ENCODE peak calls at places on chromosomes 11 and 22, in nine cellular contexts. W is RPMI8226; J is posterior cingulate gyrus; U is mammary epithelial cell; Y is thoracic aorta; E is cardiac fibroblast; I is HT-29; Z is activated CD4-positive, alpha-beta T cell treated with anti-CD3 and anti-CD28 coated beads for 1 hour; P is NCI-H460. A is an unnamed sample.

GRCh38 chr11:83564845-83565244 is 278.7 kb upstream of the CCDC90B start:
- DNase-seq in W (no peak), J (no peak), U (no peak), Y (no peak), E (no peak), I (no peak), Z (no peak), P (no peak), A (no peak)

GRCh38 chr22:37199839-37200161 is 11.8 kb upstream of the C1QTNF6 start:
- DNase-seq in W (no peak), J (no peak), U (no peak), Y (no peak), E (no peak), I (peak), Z (no peak), P (no peak), A (no peak)

GRCh38 chr22:24420072-24420976 is 7.1 kb upstream of the ADORA2A start:
- DNase-seq in W (no peak), J (no peak), U (no peak), Y (no peak), E (no peak), I (no peak), Z (no peak), P (no peak), A (no peak)

GRCh38 chr11:64118871-64119495 is 46.9 kb downstream of the MACROD1 start:
- DNase-seq in W (no peak), J (no peak), U (no peak), Y (no peak), E (no peak), I (no peak), Z (no peak), P (no peak), A (no peak)

GRCh38 chr22:39703890-39704658 is 133.5 kb downstream of the CACNA1I start:
- DNase-seq in W (no peak), J (no peak), U (no peak), Y (no peak), E (peak), I (no peak), Z (no peak), P (no peak), A (no peak)

GRCh38 chr22:49733631-49734030 is 94.0 kb downstream of the BRD1 start:
- DNase-seq in W (no peak), J (no peak), U (no peak), Y (no peak), E (no peak), I (no peak), Z (no peak), P (no peak), A (no peak)

GRCh38 chr11:103070142-103070541 is 21.8 kb downstream of the DCUN1D5 start:
- DNase-seq in W (no peak), J (no peak), U (no peak), Y (no peak), E (no peak), I (no peak), Z (no peak), P (no peak), A (no peak)

GRCh38 chr11:110196241-110196754 is 100.1 kb downstream of the RDX start:
- DNase-seq in W (no peak), J (no peak), U (peak), Y (no peak), E (peak), I (peak), Z (no peak), P (peak), A (peak)

GRCh38 chr11:129608711-129609110 is 206.9 kb upstream of the TMEM45B start:
- DNase-seq in W (no peak), J (no peak), U (peak), Y (no peak), E (no peak), I (peak), Z (no peak), P (no peak), A (no peak)

GRCh38 chr11:128776434-128777284 is 82.8 kb downstream of the FLI1 start:
- DNase-seq in W (peak), J (peak), U (no peak), Y (no peak), E (peak), I (no peak), Z (peak), P (no peak), A (peak)

GRCh38 chr22:35102663-35103062 is 36.7 kb downstream of the ISX start:
- DNase-seq in W (peak), J (no peak), U (peak), Y (no peak), E (peak), I (no peak), Z (no peak), P (no peak), A (no peak)

GRCh38 chr11:64353101-64353738 is 5.7 kb upstream of the RPS6KA4 start:
- DNase-seq in W (no peak), J (no peak), U (no peak), Y (no peak), E (no peak), I (no peak), Z (no peak), P (no peak), A (no peak)

GRCh38 chr11:72625746-72626636 is 48.2 kb downstream of the PDE2A start:
- DNase-seq in W (no peak), J (no peak), U (no peak), Y (no peak), E (peak), I (no peak), Z (no peak), P (no peak), A (peak)

GRCh38 chr22:36981247-36981775 is 37.9 kb downstream of the TST start:
- DNase-seq in W (no peak), J (peak), U (no peak), Y (no peak), E (no peak), I (no peak), Z (no peak), P (no peak), A (no peak)

GRCh38 chr22:20566420-20567260 is 59.2 kb downstream of the MED15 start:
- DNase-seq in W (no peak), J (peak), U (peak), Y (no peak), E (peak), I (no peak), Z (peak), P (no peak), A (peak)

GRCh38 chr11:2096001-2096918 is 42.9 kb downstream of the IGF2 start:
- DNase-seq in W (no peak), J (peak), U (no peak), Y (no peak), E (no peak), I (no peak), Z (no peak), P (no peak), A (peak)

GRCh38 chr11:96388891-96389603 is 665 bp downstream of the CCDC82 start:
- DNase-seq in W (no peak), J (no peak), U (no peak), Y (no peak), E (no peak), I (no peak), Z (no peak), P (no peak), A (peak)

GRCh38 chr11:123308077-123308476 is 113.0 kb upstream of the CLMP start:
- DNase-seq in W (peak), J (no peak), U (no peak), Y (no peak), E (peak), I (no peak), Z (no peak), P (no peak), A (peak)

GRCh38 chr22:43978558-43978957 is 23.3 kb downstream of the SAMM50 start:
- DNase-seq in W (no peak), J (no peak), U (no peak), Y (no peak), E (no peak), I (no peak), Z (no peak), P (no peak), A (no peak)

GRCh38 chr11:6251120-6251733 is 8.4 kb upstream of the CCKBR start:
- DNase-seq in W (peak), J (peak), U (peak), Y (no peak), E (peak), I (peak), Z (no peak), P (peak), A (peak)

GRCh38 chr11:22415481-22415880 is 77.3 kb downstream of the SLC17A6 start:
- DNase-seq in W (no peak), J (no peak), U (no peak), Y (no peak), E (no peak), I (no peak), Z (no peak), P (no peak), A (no peak)

GRCh38 chr11:93541884-93542752 is 1.1 kb downstream of the SMCO4 start:
- DNase-seq in W (no peak), J (peak), U (peak), Y (no peak), E (peak), I (peak), Z (peak), P (no peak), A (peak)

GRCh38 chr11:78731008-78731407 is 156.3 kb upstream of the NARS2 start:
- DNase-seq in W (no peak), J (no peak), U (no peak), Y (no peak), E (peak), I (no peak), Z (no peak), P (no peak), A (no peak)

GRCh38 chr11:11279956-11280689 is 72.9 kb downstream of the CSNK2A3 start:
- DNase-seq in W (no peak), J (no peak), U (no peak), Y (no peak), E (peak), I (no peak), Z (no peak), P (no peak), A (peak)

GRCh38 chr22:38921126-38921525 is 36.3 kb upstream of the APOBEC3A start:
- DNase-seq in W (peak), J (no peak), U (peak), Y (no peak), E (no peak), I (peak), Z (no peak), P (no peak), A (no peak)

GRCh38 chr22:50319503-50319951 is 7.3 kb downstream of the DENND6B start:
- DNase-seq in W (no peak), J (peak), U (no peak), Y (no peak), E (no peak), I (no peak), Z (no peak), P (no peak), A (no peak)

GRCh38 chr11:130908770-130909625 is 7.3 kb downstream of the SNX19 start:
- DNase-seq in W (no peak), J (no peak), U (peak), Y (no peak), E (peak), I (no peak), Z (no peak), P (no peak), A (peak)

GRCh38 chr11:66891849-66892660 is 35.2 kb downstream of the LRFN4 start:
- DNase-seq in W (peak), J (peak), U (peak), Y (peak), E (peak), I (peak), Z (no peak), P (peak), A (peak)

GRCh38 chr11:121352301-121352891 is 59.8 kb downstream of the SC5D start:
- DNase-seq in W (no peak), J (peak), U (no peak), Y (no peak), E (no peak), I (no peak), Z (no peak), P (no peak), A (no peak)

GRCh38 chr11:2131371-2132228 is 7.6 kb downstream of the IGF2 start:
- DNase-seq in W (no peak), J (peak), U (no peak), Y (no peak), E (no peak), I (no peak), Z (no peak), P (no peak), A (no peak)

GRCh38 chr11:20397281-20397680 is 9.8 kb downstream of the PRMT3 start:
- DNase-seq in W (peak), J (no peak), U (peak), Y (no peak), E (peak), I (peak), Z (no peak), P (peak), A (peak)